ENCODE peak calls at places on chromosomes 13 and 19, in nine cellular contexts. One of them, this sample, is unnamed.
A peak's percentile ranks its signal among the peaks of the same experiment; 100 is the strongest.

GRCh38 chr19:31135841-31136240 is 213.4 kb downstream of the TSHZ3 start:
- DNase-seq in ovary: no peak
- DNase-seq in AG09309: no peak
- DNase-seq in cardiac muscle cell: no peak
- DNase-seq in astrocyte of the spinal cord: no peak
- DNase-seq in tibial nerve: no peak
- DNase-seq in osteocyte: no peak
- DNase-seq in colonic mucosa: no peak
- DNase-seq in heart right ventricle: no peak
- DNase-seq in this sample: no peak

GRCh38 chr13:83819611-83820010 is 62.7 kb downstream of the SLITRK1 start:
- DNase-seq in ovary: no peak
- DNase-seq in AG09309: peak; percentile 16
- DNase-seq in cardiac muscle cell: no peak
- DNase-seq in astrocyte of the spinal cord: peak; percentile 59
- DNase-seq in tibial nerve: no peak
- DNase-seq in osteocyte: no peak
- DNase-seq in colonic mucosa: no peak
- DNase-seq in heart right ventricle: no peak
- DNase-seq in this sample: peak; percentile 12

GRCh38 chr19:18785179-18786124 is 5.7 kb downstream of the COMP start:
- DNase-seq in ovary: peak; percentile 86
- DNase-seq in AG09309: no peak
- DNase-seq in cardiac muscle cell: peak; percentile 86
- DNase-seq in astrocyte of the spinal cord: peak; percentile 42
- DNase-seq in tibial nerve: peak; percentile 57
- DNase-seq in osteocyte: no peak
- DNase-seq in colonic mucosa: peak; percentile 94
- DNase-seq in heart right ventricle: peak; percentile 83
- DNase-seq in this sample: no peak

GRCh38 chr13:112134150-112135075 is 67.5 kb downstream of the SOX1 start:
- DNase-seq in ovary: no peak
- DNase-seq in AG09309: no peak
- DNase-seq in cardiac muscle cell: no peak
- DNase-seq in astrocyte of the spinal cord: no peak
- DNase-seq in tibial nerve: no peak
- DNase-seq in osteocyte: peak; percentile 81
- DNase-seq in colonic mucosa: no peak
- DNase-seq in heart right ventricle: no peak
- DNase-seq in this sample: no peak

GRCh38 chr19:41877916-41878905 is 1.1 kb downstream of the CD79A start:
- DNase-seq in ovary: no peak
- DNase-seq in AG09309: no peak
- DNase-seq in cardiac muscle cell: no peak
- DNase-seq in astrocyte of the spinal cord: no peak
- DNase-seq in tibial nerve: no peak
- DNase-seq in osteocyte: no peak
- DNase-seq in colonic mucosa: no peak
- DNase-seq in heart right ventricle: no peak
- DNase-seq in this sample: no peak

GRCh38 chr13:79780240-79780639 is 299.3 kb downstream of the NDFIP2 start:
- DNase-seq in ovary: no peak
- DNase-seq in AG09309: no peak
- DNase-seq in cardiac muscle cell: no peak
- DNase-seq in astrocyte of the spinal cord: peak; percentile 60
- DNase-seq in tibial nerve: no peak
- DNase-seq in osteocyte: no peak
- DNase-seq in colonic mucosa: no peak
- DNase-seq in heart right ventricle: no peak
- DNase-seq in this sample: no peak

GRCh38 chr19:31356587-31357314 is 7.5 kb upstream of the TSHZ3 start:
- DNase-seq in ovary: no peak
- DNase-seq in AG09309: no peak
- DNase-seq in cardiac muscle cell: peak; percentile 54
- DNase-seq in astrocyte of the spinal cord: no peak
- DNase-seq in tibial nerve: no peak
- DNase-seq in osteocyte: no peak
- DNase-seq in colonic mucosa: peak; percentile 31
- DNase-seq in heart right ventricle: peak; percentile 51
- DNase-seq in this sample: no peak

GRCh38 chr19:44741841-44742352 is 6.6 kb upstream of the BCL3 start:
- DNase-seq in ovary: peak; percentile 99
- DNase-seq in AG09309: peak; percentile 100
- DNase-seq in cardiac muscle cell: no peak
- DNase-seq in astrocyte of the spinal cord: peak; percentile 98
- DNase-seq in tibial nerve: peak; percentile 95
- DNase-seq in osteocyte: peak; percentile 94
- DNase-seq in colonic mucosa: peak; percentile 99
- DNase-seq in heart right ventricle: peak; percentile 99
- DNase-seq in this sample: peak; percentile 99

DNA sequence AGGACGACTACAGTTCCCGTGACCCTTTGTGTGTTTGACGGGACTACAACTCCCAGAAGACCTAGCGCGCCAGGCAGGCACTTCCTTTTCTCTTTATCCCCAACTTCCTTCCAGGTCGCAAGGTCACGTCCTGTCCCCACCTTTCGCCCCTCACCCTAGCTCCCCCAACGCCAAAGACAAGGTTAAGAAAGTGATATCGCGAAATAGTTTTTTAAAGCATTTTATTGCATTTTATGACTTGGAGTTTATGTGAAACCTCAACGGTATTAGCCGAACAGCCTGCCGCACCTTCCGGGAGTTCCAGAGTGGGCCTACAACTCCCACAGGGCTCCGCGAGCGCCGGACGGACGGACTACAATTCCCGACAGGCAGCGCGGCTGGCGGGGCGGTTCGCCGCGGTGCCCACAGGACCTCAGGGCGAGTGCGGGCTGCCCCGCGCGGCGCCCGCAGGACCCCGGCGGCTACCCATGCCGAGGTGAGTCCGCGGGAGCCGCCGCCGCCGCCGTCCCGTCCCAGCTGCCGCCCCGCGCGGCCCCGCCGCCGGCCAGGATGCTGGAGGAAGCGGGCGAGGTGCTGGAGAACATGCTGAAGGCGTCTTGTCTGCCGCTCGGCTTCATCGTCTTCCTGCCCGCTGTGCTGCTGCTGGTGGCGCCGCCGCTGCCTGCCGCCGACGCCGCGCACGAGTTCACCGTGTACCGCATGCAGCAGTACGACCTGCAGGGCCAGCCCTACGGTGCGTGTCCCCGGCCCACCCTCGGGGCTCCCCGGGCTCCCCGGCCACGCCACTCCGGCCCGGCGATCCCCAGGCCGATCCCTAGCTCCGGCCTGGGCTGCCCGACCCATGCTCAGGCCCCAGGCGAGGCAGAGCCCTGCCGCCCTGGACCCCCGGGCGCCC is at the start of gene NCLN:
- DNase-seq in ovary: peak; percentile 93
- DNase-seq in AG09309: peak; percentile 63
- DNase-seq in cardiac muscle cell: peak; percentile 96
- DNase-seq in astrocyte of the spinal cord: peak; percentile 96
- DNase-seq in tibial nerve: peak; percentile 86
- DNase-seq in osteocyte: peak; percentile 98
- DNase-seq in colonic mucosa: peak; percentile 95
- DNase-seq in heart right ventricle: peak; percentile 95
- DNase-seq in this sample: peak; percentile 86
- TF ChIP-seq CTCF in ovary: no peak
- TF ChIP-seq CTCF in AG09309: no peak
- TF ChIP-seq CTCF in cardiac muscle cell: no peak
- TF ChIP-seq CTCF in astrocyte of the spinal cord: no peak
- TF ChIP-seq CTCF in tibial nerve: no peak
- TF ChIP-seq CTCF in osteocyte: no peak
- TF ChIP-seq CTCF in colonic mucosa: no peak
- TF ChIP-seq CTCF in heart right ventricle: no peak
- TF ChIP-seq CTCF in this sample: no peak

DNA sequence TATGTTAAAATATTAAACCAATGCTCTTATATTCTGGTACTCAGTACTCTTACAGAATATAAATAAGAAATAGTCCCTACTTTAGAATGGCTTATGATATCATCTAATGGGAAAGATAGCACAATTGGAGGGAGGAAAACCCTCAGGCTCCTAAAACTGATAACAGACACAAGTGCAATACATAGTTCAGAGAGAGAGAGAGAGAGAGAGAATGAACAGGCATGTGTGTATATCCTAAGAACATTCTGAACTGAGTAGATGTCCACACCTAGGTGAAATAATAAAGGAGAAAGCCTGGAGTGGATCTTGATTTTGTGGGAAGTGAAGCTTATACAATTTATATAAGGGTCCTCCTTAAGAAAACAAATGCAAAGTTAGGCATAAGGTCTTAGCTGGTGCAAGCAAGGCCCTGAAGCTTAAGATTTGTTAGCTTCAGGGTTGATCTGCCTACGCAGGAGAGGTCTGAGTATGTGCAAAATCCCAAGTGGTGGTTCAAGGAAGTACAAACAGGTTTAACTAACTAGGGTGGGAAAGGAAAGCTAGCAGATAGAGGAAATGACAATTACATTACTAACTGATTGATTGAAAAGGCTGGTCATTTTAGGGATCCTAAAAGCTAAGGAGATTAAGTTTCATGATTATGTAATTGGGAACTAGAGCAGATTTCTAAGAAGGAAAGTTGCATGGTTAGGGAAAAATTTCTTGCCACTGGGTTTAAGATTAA is 53.3 kb downstream of the SOX21 start:
- DNase-seq in ovary: no peak
- DNase-seq in AG09309: no peak
- DNase-seq in cardiac muscle cell: no peak
- DNase-seq in astrocyte of the spinal cord: no peak
- DNase-seq in tibial nerve: no peak
- DNase-seq in osteocyte: no peak
- DNase-seq in colonic mucosa: no peak
- DNase-seq in heart right ventricle: no peak
- DNase-seq in this sample: no peak
- TF ChIP-seq CTCF in ovary: no peak
- TF ChIP-seq CTCF in AG09309: no peak
- TF ChIP-seq CTCF in cardiac muscle cell: no peak
- TF ChIP-seq CTCF in astrocyte of the spinal cord: peak; percentile 17
- TF ChIP-seq CTCF in tibial nerve: no peak
- TF ChIP-seq CTCF in osteocyte: no peak
- TF ChIP-seq CTCF in colonic mucosa: no peak
- TF ChIP-seq CTCF in heart right ventricle: no peak
- TF ChIP-seq CTCF in this sample: peak; percentile 12

DNA sequence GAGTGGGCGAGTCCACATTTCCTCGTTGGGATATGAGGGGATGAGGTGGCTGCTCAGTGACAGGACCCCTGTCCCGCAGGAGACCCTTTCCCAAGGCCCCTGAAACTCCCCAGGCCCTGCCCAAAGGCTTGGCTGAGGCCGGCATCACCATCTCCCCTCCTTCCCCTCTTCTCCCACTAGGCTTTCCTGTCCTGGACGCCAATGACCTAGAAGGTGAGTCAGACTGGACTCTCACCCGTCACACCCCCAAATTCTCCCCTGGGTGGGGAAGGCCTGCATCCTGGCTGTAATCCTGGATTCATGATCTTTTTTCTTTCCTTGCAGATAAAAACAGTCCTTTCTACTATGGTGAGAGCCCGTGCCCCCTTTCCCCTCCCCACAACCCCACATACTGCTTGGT is 5.3 kb downstream of the FXYD3 start:
- DNase-seq in ovary: no peak
- DNase-seq in AG09309: no peak
- DNase-seq in cardiac muscle cell: no peak
- DNase-seq in astrocyte of the spinal cord: no peak
- DNase-seq in tibial nerve: no peak
- DNase-seq in osteocyte: no peak
- DNase-seq in colonic mucosa: peak; percentile 80
- DNase-seq in heart right ventricle: no peak
- DNase-seq in this sample: no peak
- TF ChIP-seq CTCF in ovary: no peak
- TF ChIP-seq CTCF in AG09309: no peak
- TF ChIP-seq CTCF in cardiac muscle cell: no peak
- TF ChIP-seq CTCF in astrocyte of the spinal cord: no peak
- TF ChIP-seq CTCF in tibial nerve: no peak
- TF ChIP-seq CTCF in osteocyte: no peak
- TF ChIP-seq CTCF in colonic mucosa: no peak
- TF ChIP-seq CTCF in heart right ventricle: no peak
- TF ChIP-seq CTCF in this sample: no peak

GRCh38 chr13:23963947-23964346 is 66.6 kb upstream of the C1QTNF9B start:
- DNase-seq in ovary: no peak
- DNase-seq in AG09309: no peak
- DNase-seq in cardiac muscle cell: no peak
- DNase-seq in astrocyte of the spinal cord: peak; percentile 40
- DNase-seq in tibial nerve: no peak
- DNase-seq in osteocyte: no peak
- DNase-seq in colonic mucosa: no peak
- DNase-seq in heart right ventricle: no peak
- DNase-seq in this sample: no peak

GRCh38 chr13:23959231-23959862 is 62.0 kb upstream of the C1QTNF9B start:
- DNase-seq in ovary: no peak
- DNase-seq in AG09309: no peak
- DNase-seq in cardiac muscle cell: no peak
- DNase-seq in astrocyte of the spinal cord: peak; percentile 46
- DNase-seq in tibial nerve: no peak
- DNase-seq in osteocyte: no peak
- DNase-seq in colonic mucosa: no peak
- DNase-seq in heart right ventricle: no peak
- DNase-seq in this sample: no peak

GRCh38 chr13:23956106-23956505 is 58.8 kb upstream of the C1QTNF9B start:
- DNase-seq in ovary: no peak
- DNase-seq in AG09309: no peak
- DNase-seq in cardiac muscle cell: no peak
- DNase-seq in astrocyte of the spinal cord: peak; percentile 54
- DNase-seq in tibial nerve: no peak
- DNase-seq in osteocyte: no peak
- DNase-seq in colonic mucosa: peak; percentile 45
- DNase-seq in heart right ventricle: no peak
- DNase-seq in this sample: no peak

GRCh38 chr13:23963184-23963931 is 66.1 kb upstream of the C1QTNF9B start:
- DNase-seq in ovary: no peak
- DNase-seq in AG09309: no peak
- DNase-seq in cardiac muscle cell: no peak
- DNase-seq in astrocyte of the spinal cord: no peak
- DNase-seq in tibial nerve: no peak
- DNase-seq in osteocyte: no peak
- DNase-seq in colonic mucosa: no peak
- DNase-seq in heart right ventricle: no peak
- DNase-seq in this sample: no peak

DNA sequence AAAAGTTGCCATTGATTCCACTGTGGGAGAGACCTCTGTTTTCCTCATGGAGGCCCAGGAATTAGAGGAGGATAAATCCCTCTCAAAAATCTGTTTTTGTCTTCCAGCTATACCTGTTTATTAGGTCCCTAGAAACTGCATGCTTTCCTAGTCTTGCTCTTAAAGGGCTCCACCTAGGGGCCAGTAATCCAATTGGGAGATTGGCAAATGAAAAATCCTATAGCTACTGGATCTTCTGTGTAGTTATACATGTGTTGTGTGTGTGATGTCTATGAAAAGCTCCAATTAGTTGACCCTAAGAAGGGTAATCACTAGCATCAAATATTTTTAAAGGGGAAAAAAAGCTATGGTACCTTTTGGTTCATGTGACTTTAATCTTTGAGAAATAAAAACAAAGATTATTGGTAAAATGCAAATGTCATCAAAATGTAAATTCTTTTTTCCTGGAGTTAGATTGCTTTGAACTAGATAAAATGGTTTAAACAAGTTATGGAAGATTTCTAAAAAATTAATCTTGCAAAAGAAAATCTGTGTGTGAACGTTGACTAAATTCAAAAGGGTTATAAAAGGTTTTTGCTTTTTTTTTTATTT is 63.4 kb upstream of the C1QTNF9B start:
- DNase-seq in ovary: no peak
- DNase-seq in AG09309: no peak
- DNase-seq in cardiac muscle cell: peak; percentile 75
- DNase-seq in astrocyte of the spinal cord: peak; percentile 56
- DNase-seq in tibial nerve: no peak
- DNase-seq in osteocyte: no peak
- DNase-seq in colonic mucosa: no peak
- DNase-seq in heart right ventricle: no peak
- DNase-seq in this sample: no peak
- TF ChIP-seq CTCF in ovary: peak; percentile 17
- TF ChIP-seq CTCF in AG09309: peak; percentile 79
- TF ChIP-seq CTCF in cardiac muscle cell: peak; percentile 86
- TF ChIP-seq CTCF in astrocyte of the spinal cord: peak; percentile 87
- TF ChIP-seq CTCF in tibial nerve: peak; percentile 44
- TF ChIP-seq CTCF in osteocyte: peak; percentile 78
- TF ChIP-seq CTCF in colonic mucosa: peak; percentile 65
- TF ChIP-seq CTCF in heart right ventricle: peak; percentile 24
- TF ChIP-seq CTCF in this sample: peak; percentile 91